ENCODE peak calls at places on chromosomes 1 and 21, in ten cellular contexts. M is fibroblast of the aortic adventitia, J is cardiac fibroblast, V is GM23338, L is foreskin fibroblast, K is body of pancreas, E is sigmoid colon, X is H9, P is glutamatergic neuron, A is RWPE1. G is an unnamed sample.

GRCh38 chr1:202589190-202589680 is 121.0 kb downstream of the SYT2 start:
- DNase-seq in X (peak), P (no peak), K (peak), A (peak), M (peak), J (peak), E (peak), L (peak), V (peak), G (peak)

GRCh38 chr1:23592209-23592905 is 33.1 kb upstream of the ID3 start:
- DNase-seq in J (no peak), K (no peak), X (no peak), E (no peak), P (no peak), L (peak), M (peak), V (no peak), A (peak), G (no peak)

GRCh38 chr1:32709075-32709474 is 6.5 kb upstream of the SYNC start:
- DNase-seq in J (no peak), E (no peak), K (no peak), M (no peak), P (no peak), A (no peak), X (no peak), V (no peak), L (no peak), G (no peak)

GRCh38 chr1:8571200-8571984 is 246.0 kb downstream of the RERE start:
- DNase-seq in E (no peak), X (no peak), L (peak), M (peak), K (peak), V (no peak), A (peak), P (no peak), J (peak), G (no peak)

GRCh38 chr1:68270993-68271392 is 38.7 kb upstream of the WLS start:
- DNase-seq in A (no peak), M (peak), X (no peak), V (no peak), L (peak), E (no peak), P (no peak), K (no peak), J (peak), G (no peak)

GRCh38 chr1:194014004-194014403 is 827.6 kb upstream of the B3GALT2 start:
- DNase-seq in X (no peak), K (no peak), V (no peak), L (peak), P (no peak), A (peak), M (no peak), J (peak), E (no peak), G (no peak)

GRCh38 chr1:51237313-51237700 is 1.2 kb downstream of the RNF11 start:
- DNase-seq in K (no peak), V (no peak), M (no peak), A (peak), X (no peak), J (no peak), E (no peak), L (no peak), P (no peak), G (no peak)

GRCh38 chr1:207971511-207972224 is 60.7 kb upstream of the CD34 start:
- DNase-seq in P (no peak), J (no peak), L (no peak), A (no peak), M (no peak), V (no peak), K (no peak), X (no peak), E (no peak), G (no peak)

GRCh38 chr21:46057111-46057709 is 40.7 kb upstream of the COL6A2 start:
- DNase-seq in J (no peak), L (no peak), E (peak), M (no peak), X (peak), K (no peak), P (no peak), V (no peak), A (no peak), G (no peak)

GRCh38 chr1:159943908-159944622 is 1.3 kb downstream of the IGSF9 start:
- DNase-seq in M (no peak), V (no peak), P (no peak), E (no peak), J (no peak), A (peak), X (no peak), L (no peak), K (no peak), G (no peak)

GRCh38 chr1:12424150-12424549 is 193.9 kb downstream of the DHRS3 start:
- DNase-seq in A (no peak), X (no peak), L (peak), K (no peak), P (no peak), E (no peak), M (peak), V (no peak), J (peak), G (no peak)

GRCh38 chr1:58290685-58291372 is 255.7 kb downstream of the OMA1 start:
- DNase-seq in X (peak), V (peak), P (no peak), E (no peak), A (peak), J (peak), K (no peak), L (peak), M (peak), G (peak)

GRCh38 chr1:31560394-31560793 is 15.9 kb upstream of the TINAGL1 start:
- DNase-seq in X (no peak), P (no peak), A (no peak), J (no peak), L (no peak), M (no peak), E (no peak), V (no peak), K (no peak), G (no peak)

GRCh38 chr1:43992232-43992995 is 1.0 kb downstream of the CCDC24 start:
- DNase-seq in P (no peak), A (no peak), K (no peak), E (peak), L (no peak), J (no peak), X (no peak), V (no peak), M (no peak), G (no peak)

GRCh38 chr1:235736263-235736662 is 86.7 kb upstream of the GNG4 start:
- DNase-seq in J (no peak), M (no peak), A (no peak), X (no peak), L (peak), K (no peak), E (no peak), V (no peak), P (no peak), G (no peak)

GRCh38 chr1:30964706-30965105 is 56.1 kb upstream of the SDC3 start:
- DNase-seq in X (no peak), E (no peak), L (no peak), V (no peak), M (no peak), A (no peak), K (no peak), P (no peak), J (no peak), G (no peak)

GRCh38 chr21:44335266-44336059 is 3.7 kb downstream of the CFAP410 start:
- DNase-seq in A (no peak), J (no peak), E (no peak), X (no peak), V (no peak), M (no peak), L (no peak), P (no peak), K (no peak), G (no peak)
- TF ChIP-seq CTCF in A (no peak), J (no peak), E (no peak), X (no peak), V (no peak), M (no peak), L (no peak), P (no peak), K (no peak), G (no peak)

DNA sequence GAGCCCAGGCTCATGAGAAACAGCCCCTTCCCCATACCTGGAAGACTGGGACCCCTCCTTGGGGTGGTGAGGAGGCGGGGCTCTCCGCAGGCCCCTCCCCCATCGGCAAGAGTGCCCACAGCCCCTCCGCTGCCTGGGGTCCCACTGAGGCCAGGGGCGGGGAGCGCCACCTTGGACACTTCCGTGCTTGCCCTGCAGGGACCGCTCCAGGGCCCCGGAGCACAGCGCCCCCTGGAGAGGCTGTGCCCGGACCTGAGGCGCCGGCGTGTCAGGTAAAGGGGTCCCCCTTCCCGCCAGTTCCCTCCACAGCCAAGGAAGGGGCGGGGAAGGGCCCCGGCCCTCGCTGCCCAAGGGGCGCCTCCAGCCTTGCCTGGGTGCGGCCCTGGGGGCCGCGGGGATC is 21.5 kb downstream of the INAVA start:
- DNase-seq in E (peak), M (no peak), X (peak), A (no peak), K (no peak), V (peak), L (no peak), J (no peak), P (no peak), G (no peak)
- TF ChIP-seq CTCF in E (no peak), M (no peak), X (peak), A (no peak), K (no peak), V (peak), L (no peak), J (no peak), P (peak), G (no peak)

DNA sequence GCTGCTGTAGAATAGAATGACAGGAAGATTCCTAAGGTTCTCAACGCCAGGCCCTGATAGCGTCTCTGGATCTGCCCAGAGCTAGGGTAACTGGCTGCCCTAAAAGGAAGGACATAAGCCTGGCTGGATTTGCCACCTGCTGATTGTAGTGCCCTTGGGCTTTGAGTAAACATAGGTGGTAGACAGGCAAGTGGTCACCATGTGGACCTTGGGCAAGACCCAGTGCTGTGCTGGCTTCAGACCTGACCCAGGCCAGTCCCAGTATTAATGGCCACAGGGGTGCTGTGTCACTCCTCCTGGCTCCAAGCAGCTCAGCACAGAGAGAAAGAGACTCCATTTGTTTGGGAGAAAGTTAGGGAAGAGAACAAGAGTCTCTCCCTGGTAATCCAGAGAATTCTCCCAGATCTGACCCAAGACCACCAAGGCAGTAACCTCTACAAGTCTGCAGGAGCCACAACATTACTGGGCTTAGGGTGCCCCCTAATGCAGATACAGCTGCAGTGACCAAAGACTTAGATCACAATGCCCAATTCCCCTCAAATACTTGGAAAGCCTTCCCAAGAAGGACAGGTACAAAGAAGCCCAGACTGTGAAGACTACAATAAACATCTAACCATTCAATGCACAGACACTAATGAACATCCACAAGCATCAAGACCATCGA is 44.5 kb downstream of the PHTF1 start:
- DNase-seq in X (no peak), P (no peak), L (no peak), M (peak), V (peak), J (no peak), E (no peak), A (no peak), K (peak), G (no peak)
- TF ChIP-seq CTCF in X (peak), P (no peak), L (no peak), M (no peak), V (peak), J (no peak), E (no peak), A (no peak), K (peak), G (no peak)

GRCh38 chr1:231392380-231393131 is 29.5 kb downstream of the EGLN1 start:
- DNase-seq in J (no peak), A (no peak), V (peak), M (no peak), L (no peak), K (no peak), E (no peak), P (no peak), X (no peak), G (no peak)
- TF ChIP-seq CTCF in J (no peak), A (no peak), V (peak), M (no peak), L (no peak), K (peak), E (no peak), P (no peak), X (no peak), G (no peak)

DNA sequence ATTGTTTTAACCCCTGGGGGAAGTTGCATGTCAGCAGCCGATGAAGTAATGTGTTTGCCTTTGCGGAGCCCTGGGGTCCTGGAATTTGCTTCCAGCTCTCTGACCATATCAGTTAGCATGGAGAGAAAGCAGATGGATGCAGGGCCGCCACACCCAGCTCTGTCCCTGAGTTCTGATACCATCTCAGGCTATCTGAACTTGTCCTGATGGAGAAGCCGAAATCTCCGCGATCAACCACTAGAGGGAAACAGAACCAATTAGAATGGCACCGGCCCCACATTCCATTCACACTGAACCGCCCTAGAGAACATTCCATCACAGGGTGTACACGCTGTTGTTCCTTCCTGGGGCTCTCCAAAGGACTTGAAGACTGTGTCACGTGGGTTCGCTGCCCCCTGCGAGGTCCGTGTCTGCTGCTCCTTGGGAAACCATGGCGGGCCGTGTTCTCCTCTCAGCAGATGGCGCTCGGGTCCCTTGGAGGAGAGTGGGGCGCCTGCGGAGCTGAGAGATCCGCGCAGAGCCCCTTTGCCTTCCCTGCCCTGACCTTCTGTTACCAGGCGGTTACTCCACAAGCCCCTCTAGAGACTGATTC is 75.4 kb downstream of the ABCA4 start:
- DNase-seq in L (peak), P (peak), X (peak), M (peak), K (peak), J (peak), E (peak), V (peak), A (peak), G (peak)
- TF ChIP-seq CTCF in L (peak), P (peak), X (peak), M (peak), K (peak), J (peak), E (peak), V (peak), A (peak), G (peak)

DNA sequence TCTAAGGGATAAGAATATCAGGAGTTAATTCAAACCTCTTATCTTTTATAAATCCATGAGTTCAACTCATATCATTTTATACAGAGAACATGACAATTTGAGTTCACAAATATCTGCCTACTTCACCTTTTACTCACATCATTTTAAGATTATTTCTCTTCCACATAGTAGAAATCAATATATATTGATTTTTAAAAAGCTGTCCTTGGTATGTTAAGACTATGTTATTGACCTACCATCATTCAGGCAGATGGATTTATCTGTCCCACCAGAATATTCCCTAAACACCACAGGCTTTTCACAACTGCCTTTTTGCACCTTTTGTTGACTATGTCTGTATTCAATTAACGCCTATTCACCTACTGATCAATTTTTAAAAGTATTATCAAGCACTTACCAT is 13.5 kb downstream of the DRAM2 start:
- DNase-seq in J (no peak), M (no peak), A (no peak), X (no peak), P (no peak), V (no peak), K (no peak), L (no peak), E (no peak), G (no peak)
- TF ChIP-seq CTCF in J (no peak), M (no peak), A (no peak), X (no peak), P (no peak), V (no peak), K (no peak), L (no peak), E (no peak), G (no peak)

GRCh38 chr1:29230553-29231378 is at the start of gene MECR:
- DNase-seq in X (peak), L (peak), A (peak), M (peak), K (peak), P (peak), E (peak), J (peak), V (peak), G (peak)
- TF ChIP-seq CTCF in X (no peak), L (no peak), A (peak), M (peak), K (peak), P (no peak), E (no peak), J (peak), V (peak), G (peak)

G was measured in neural crest cell.